ENCODE peak calls at places on chromosomes 7 and 10, in eight cellular contexts. S is ACHN, I is anterior cingulate cortex, E is cardiac fibroblast, G is HT-29, L is SK-N-MC, M is renal cortical epithelial cell, A is substantia nigra. P is an unnamed sample.
A peak's percentile ranks its signal among the peaks of the same experiment; 100 is the strongest.

GRCh38 chr10:23314835-23315239 is 29.8 kb downstream of the C10orf67 start:
- DNase-seq in M (peak; percentile 93), I (no peak), S (peak; percentile 54), E (peak; percentile 90), L (peak; percentile 67), G (peak; percentile 86), A (peak; percentile 8), P (peak; percentile 91)

GRCh38 chr10:3785849-3786290 is 861 bp upstream of the KLF6 start:
- DNase-seq in A (no peak), E (peak; percentile 65), L (no peak), S (no peak), I (no peak), M (peak; percentile 66), G (peak; percentile 75), P (peak; percentile 48)

GRCh38 chr7:45684910-45685618 is 110.9 kb downstream of the ADCY1 start:
- DNase-seq in L (no peak), M (no peak), I (no peak), S (no peak), G (no peak), E (no peak), A (no peak), P (no peak)

GRCh38 chr7:158114056-158114850 is 473.4 kb downstream of the PTPRN2 start:
- DNase-seq in A (no peak), L (no peak), G (no peak), S (no peak), M (no peak), E (no peak), I (no peak), P (no peak)

GRCh38 chr10:124369066-124369465 is 49.7 kb downstream of the OAT start:
- DNase-seq in M (no peak), I (no peak), S (no peak), E (no peak), G (no peak), A (no peak), L (no peak), P (no peak)

GRCh38 chr10:94630017-94630688 is 53.4 kb upstream of the CYP2C18 start:
- DNase-seq in E (peak; percentile 46), A (no peak), M (peak; percentile 54), G (peak; percentile 80), I (no peak), S (peak; percentile 56), L (no peak), P (peak; percentile 49)

GRCh38 chr10:69749180-69750010 is 52.3 kb upstream of the COL13A1 start:
- DNase-seq in E (no peak), G (no peak), I (no peak), A (no peak), L (no peak), M (no peak), S (no peak), P (no peak)

GRCh38 chr10:17533731-17534130 is 79.3 kb upstream of the ST8SIA6 start:
- DNase-seq in I (no peak), M (no peak), S (no peak), G (no peak), A (no peak), L (no peak), E (peak; percentile 31), P (no peak)

GRCh38 chr10:27153855-27154198 is 357 bp downstream of the YME1L1 start:
- DNase-seq in E (peak; percentile 25), S (peak; percentile 32), M (peak; percentile 4), I (peak; percentile 63), G (peak; percentile 51), A (no peak), L (no peak), P (no peak)

GRCh38 chr7:137879357-137880158 is 32.8 kb upstream of the DGKI start:
- DNase-seq in I (no peak), A (peak; percentile 5), M (no peak), E (no peak), G (no peak), L (no peak), S (no peak), P (no peak)

GRCh38 chr10:6530211-6530840 is 49.8 kb downstream of the PRKCQ start:
- DNase-seq in G (no peak), M (no peak), E (no peak), S (no peak), A (no peak), I (no peak), L (no peak), P (no peak)